ENCODE peak calls at places on chromosomes 16 and 17, in six cellular contexts. D is mesendoderm; O is hepatic stellate cell; W is GM23338; U is head of caudate nucleus; P is activated T-cell treated with anti-CD3 and anti-CD28 coated beads, Interleukin-2, amount 50 U/mL, for 4 hours. S is an unnamed sample.
A peak's percentile ranks its signal among the peaks of the same experiment; 100 is the strongest.

GRCh38 chr17:43381621-43382020 is 17.2 kb upstream of the ARL4D start:
- DNase-seq in D (no peak), O (no peak), W (no peak), U (no peak), P (no peak), S (no peak)

GRCh38 chr17:3260600-3260999 is 37.6 kb downstream of the OR3A1 start:
- DNase-seq in D (no peak), O (no peak), W (no peak), U (no peak), P (no peak), S (no peak)

GRCh38 chr17:81508639-81509047 is 4.0 kb downstream of the ACTG1 start:
- DNase-seq in D (peak; percentile 74), O (no peak), W (no peak), U (no peak), P (no peak), S (no peak)

GRCh38 chr17:40612510-40613244 is 34.9 kb downstream of the SMARCE1 start:
- DNase-seq in D (no peak), O (no peak), W (no peak), U (peak; percentile 23), P (peak; percentile 69), S (peak; percentile 60)

GRCh38 chr17:81200695-81201580 is 21.8 kb downstream of the CEP131 start:
- DNase-seq in D (peak; percentile 76), O (peak; percentile 87), W (peak; percentile 73), U (peak; percentile 72), P (no peak), S (no peak)

GRCh38 chr16:10080031-10080772 is 102.0 kb downstream of the GRIN2A start:
- DNase-seq in D (peak; percentile 81), O (peak; percentile 73), W (no peak), U (peak; percentile 39), P (no peak), S (no peak)

GRCh38 chr17:1347681-1348318 is 52.2 kb downstream of the YWHAE start:
- DNase-seq in D (no peak), O (peak; percentile 80), W (no peak), U (no peak), P (no peak), S (peak; percentile 7)

GRCh38 chr17:157901-158300 is 20.5 kb downstream of the SCGB1C2 start:
- DNase-seq in D (no peak), O (no peak), W (no peak), U (no peak), P (no peak), S (no peak)

GRCh38 chr16:66190411-66190810 is 176.1 kb upstream of the CDH5 start:
- DNase-seq in D (no peak), O (no peak), W (no peak), U (no peak), P (no peak), S (no peak)

GRCh38 chr16:86485746-86486145 is 24.6 kb upstream of the FOXF1 start:
- DNase-seq in D (no peak), O (no peak), W (no peak), U (no peak), P (no peak), S (no peak)

GRCh38 chr16:72921106-72921505 is 126.8 kb downstream of the ZFHX3 start:
- DNase-seq in D (no peak), O (no peak), W (no peak), U (no peak), P (no peak), S (no peak)

GRCh38 chr16:81831722-81832126 is 52.6 kb downstream of the PLCG2 start:
- DNase-seq in D (peak; percentile 43), O (no peak), W (peak; percentile 34), U (peak; percentile 42), P (peak; percentile 19), S (no peak)

GRCh38 chr16:88713568-88714419 is 7.5 kb downstream of the CTU2 start:
- DNase-seq in D (no peak), O (no peak), W (no peak), U (no peak), P (no peak), S (no peak)

GRCh38 chr16:89195521-89196171 is 4.7 kb downstream of the SLC22A31 start:
- DNase-seq in D (no peak), O (no peak), W (no peak), U (no peak), P (no peak), S (no peak)

GRCh38 chr16:5509794-5510193 is 412.2 kb upstream of the EEF2KMT start:
- DNase-seq in D (no peak), O (no peak), W (no peak), U (no peak), P (no peak), S (no peak)

GRCh38 chr17:66763056-66763455 is 71.9 kb upstream of the CACNG5 start:
- DNase-seq in D (no peak), O (no peak), W (no peak), U (no peak), P (no peak), S (no peak)

GRCh38 chr17:69733171-69734014 is 318.9 kb downstream of the MAP2K6 start:
- DNase-seq in D (peak; percentile 33), O (peak; percentile 20), W (no peak), U (no peak), P (no peak), S (no peak)

GRCh38 chr16:11613381-11614303 is 26.9 kb upstream of the LITAF start:
- DNase-seq in D (no peak), O (no peak), W (no peak), U (no peak), P (no peak), S (no peak)

GRCh38 chr16:84893467-84893848 is 73.7 kb downstream of the CRISPLD2 start:
- DNase-seq in D (no peak), O (no peak), W (no peak), U (no peak), P (no peak), S (no peak)

GRCh38 chr17:80101946-80102706 is 745 bp downstream of the GAA start:
- DNase-seq in D (peak; percentile 34), O (peak; percentile 51), W (peak; percentile 47), U (no peak), P (peak; percentile 18), S (no peak)

GRCh38 chr17:10265100-10265810 is 66.8 kb upstream of the GAS7 start:
- DNase-seq in D (no peak), O (no peak), W (no peak), U (no peak), P (no peak), S (no peak)

GRCh38 chr17:75822119-75822799 is 21.9 kb downstream of the UNC13D start:
- DNase-seq in D (no peak), O (no peak), W (no peak), U (no peak), P (peak; percentile 27), S (no peak)

GRCh38 chr17:28466521-28467048 is 6.9 kb upstream of the SLC13A2 start:
- DNase-seq in D (peak; percentile 51), O (no peak), W (no peak), U (no peak), P (no peak), S (no peak)

S was measured in stimulated activated naive CD4-positive, alpha-beta T cell treated with Interleukin-2 at 50 U/mL for 16 hours.